ENCODE peak calls at places on chromosomes 2 and 18, in seven cellular contexts. One of them, this sample, is unnamed.

GRCh38 chr18:35267809-35268208 is 22.2 kb downstream of the ZSCAN30 start:
- DNase-seq in T follicular helper cell: no peak
- DNase-seq in frontal cortex: no peak
- DNase-seq in HEK293T: no peak
- DNase-seq in endothelial cell of umbilical vein: peak
- DNase-seq in activated CD8-positive, alpha-beta T cell treated with anti-CD3 and anti-CD28 coated beads for 36 hours: peak
- DNase-seq in astrocyte of the hippocampus: peak
- DNase-seq in this sample: no peak

GRCh38 chr2:6806605-6807004 is 59.1 kb downstream of the CMPK2 start:
- DNase-seq in T follicular helper cell: no peak
- DNase-seq in frontal cortex: no peak
- DNase-seq in HEK293T: no peak
- DNase-seq in endothelial cell of umbilical vein: no peak
- DNase-seq in activated CD8-positive, alpha-beta T cell treated with anti-CD3 and anti-CD28 coated beads for 36 hours: no peak
- DNase-seq in astrocyte of the hippocampus: no peak
- DNase-seq in this sample: no peak

GRCh38 chr2:150809083-150809482 is 321.6 kb upstream of the RND3 start:
- DNase-seq in T follicular helper cell: no peak
- DNase-seq in frontal cortex: no peak
- DNase-seq in HEK293T: no peak
- DNase-seq in endothelial cell of umbilical vein: no peak
- DNase-seq in activated CD8-positive, alpha-beta T cell treated with anti-CD3 and anti-CD28 coated beads for 36 hours: no peak
- DNase-seq in astrocyte of the hippocampus: no peak
- DNase-seq in this sample: no peak

GRCh38 chr2:172088245-172089004 is 3.1 kb downstream of the DLX1 start:
- DNase-seq in T follicular helper cell: no peak
- DNase-seq in frontal cortex: no peak
- DNase-seq in HEK293T: no peak
- DNase-seq in endothelial cell of umbilical vein: no peak
- DNase-seq in activated CD8-positive, alpha-beta T cell treated with anti-CD3 and anti-CD28 coated beads for 36 hours: no peak
- DNase-seq in astrocyte of the hippocampus: no peak
- DNase-seq in this sample: no peak

GRCh38 chr2:133266075-133266925 is 302.0 kb downstream of the NCKAP5 start:
- DNase-seq in T follicular helper cell: no peak
- DNase-seq in frontal cortex: no peak
- DNase-seq in HEK293T: peak
- DNase-seq in endothelial cell of umbilical vein: peak
- DNase-seq in activated CD8-positive, alpha-beta T cell treated with anti-CD3 and anti-CD28 coated beads for 36 hours: no peak
- DNase-seq in astrocyte of the hippocampus: peak
- DNase-seq in this sample: no peak

GRCh38 chr18:23658296-23658695 is 4.4 kb downstream of the ANKRD29 start:
- DNase-seq in T follicular helper cell: no peak
- DNase-seq in frontal cortex: no peak
- DNase-seq in HEK293T: no peak
- DNase-seq in endothelial cell of umbilical vein: no peak
- DNase-seq in activated CD8-positive, alpha-beta T cell treated with anti-CD3 and anti-CD28 coated beads for 36 hours: no peak
- DNase-seq in astrocyte of the hippocampus: no peak
- DNase-seq in this sample: no peak

GRCh38 chr2:205139822-205140612 is 542.3 kb upstream of the NRP2 start:
- DNase-seq in T follicular helper cell: no peak
- DNase-seq in frontal cortex: no peak
- DNase-seq in HEK293T: no peak
- DNase-seq in endothelial cell of umbilical vein: peak
- DNase-seq in activated CD8-positive, alpha-beta T cell treated with anti-CD3 and anti-CD28 coated beads for 36 hours: no peak
- DNase-seq in astrocyte of the hippocampus: no peak
- DNase-seq in this sample: no peak

GRCh38 chr2:239025081-239025801 is 177.4 kb downstream of the TWIST2 start:
- DNase-seq in T follicular helper cell: no peak
- DNase-seq in frontal cortex: no peak
- DNase-seq in HEK293T: no peak
- DNase-seq in endothelial cell of umbilical vein: peak
- DNase-seq in activated CD8-positive, alpha-beta T cell treated with anti-CD3 and anti-CD28 coated beads for 36 hours: no peak
- DNase-seq in astrocyte of the hippocampus: peak
- DNase-seq in this sample: no peak

GRCh38 chr2:121897335-121897970 is 142.0 kb downstream of the TSN start:
- DNase-seq in T follicular helper cell: no peak
- DNase-seq in frontal cortex: no peak
- DNase-seq in HEK293T: peak
- DNase-seq in endothelial cell of umbilical vein: peak
- DNase-seq in activated CD8-positive, alpha-beta T cell treated with anti-CD3 and anti-CD28 coated beads for 36 hours: peak
- DNase-seq in astrocyte of the hippocampus: peak
- DNase-seq in this sample: no peak

GRCh38 chr2:226130192-226130591 is 669.4 kb downstream of the IRS1 start:
- DNase-seq in T follicular helper cell: no peak
- DNase-seq in frontal cortex: no peak
- DNase-seq in HEK293T: no peak
- DNase-seq in endothelial cell of umbilical vein: no peak
- DNase-seq in activated CD8-positive, alpha-beta T cell treated with anti-CD3 and anti-CD28 coated beads for 36 hours: no peak
- DNase-seq in astrocyte of the hippocampus: peak
- DNase-seq in this sample: no peak

GRCh38 chr2:231527955-231528635 is 2.1 kb downstream of the NMUR1 start:
- DNase-seq in T follicular helper cell: no peak
- DNase-seq in frontal cortex: no peak
- DNase-seq in HEK293T: no peak
- DNase-seq in endothelial cell of umbilical vein: no peak
- DNase-seq in activated CD8-positive, alpha-beta T cell treated with anti-CD3 and anti-CD28 coated beads for 36 hours: no peak
- DNase-seq in astrocyte of the hippocampus: no peak
- DNase-seq in this sample: no peak

GRCh38 chr2:121532347-121532766 is 1.7 kb downstream of the RNU4ATAC start:
- DNase-seq in T follicular helper cell: no peak
- DNase-seq in frontal cortex: no peak
- DNase-seq in HEK293T: peak
- DNase-seq in endothelial cell of umbilical vein: peak
- DNase-seq in activated CD8-positive, alpha-beta T cell treated with anti-CD3 and anti-CD28 coated beads for 36 hours: no peak
- DNase-seq in astrocyte of the hippocampus: peak
- DNase-seq in this sample: no peak

GRCh38 chr2:14634223-14634884 is 1.8 kb downstream of the LRATD1 start:
- DNase-seq in T follicular helper cell: no peak
- DNase-seq in frontal cortex: peak
- DNase-seq in HEK293T: peak
- DNase-seq in endothelial cell of umbilical vein: peak
- DNase-seq in activated CD8-positive, alpha-beta T cell treated with anti-CD3 and anti-CD28 coated beads for 36 hours: peak
- DNase-seq in astrocyte of the hippocampus: peak
- DNase-seq in this sample: peak

GRCh38 chr2:180203972-180204371 is 196.9 kb upstream of the CWC22 start:
- DNase-seq in T follicular helper cell: no peak
- DNase-seq in frontal cortex: no peak
- DNase-seq in HEK293T: no peak
- DNase-seq in endothelial cell of umbilical vein: no peak
- DNase-seq in activated CD8-positive, alpha-beta T cell treated with anti-CD3 and anti-CD28 coated beads for 36 hours: no peak
- DNase-seq in astrocyte of the hippocampus: no peak
- DNase-seq in this sample: no peak

GRCh38 chr2:101150306-101151140 is 659 bp downstream of the TBC1D8 start:
- DNase-seq in T follicular helper cell: no peak
- DNase-seq in frontal cortex: peak
- DNase-seq in HEK293T: peak
- DNase-seq in endothelial cell of umbilical vein: peak
- DNase-seq in activated CD8-positive, alpha-beta T cell treated with anti-CD3 and anti-CD28 coated beads for 36 hours: peak
- DNase-seq in astrocyte of the hippocampus: peak
- DNase-seq in this sample: no peak

GRCh38 chr18:61991201-61991600 is 98.4 kb upstream of the RNF152 start:
- DNase-seq in T follicular helper cell: no peak
- DNase-seq in frontal cortex: no peak
- DNase-seq in HEK293T: no peak
- DNase-seq in endothelial cell of umbilical vein: peak
- DNase-seq in activated CD8-positive, alpha-beta T cell treated with anti-CD3 and anti-CD28 coated beads for 36 hours: no peak
- DNase-seq in astrocyte of the hippocampus: peak
- DNase-seq in this sample: no peak

GRCh38 chr2:109494842-109495241 is 118.9 kb downstream of the SEPTIN10 start:
- DNase-seq in T follicular helper cell: no peak
- DNase-seq in frontal cortex: no peak
- DNase-seq in HEK293T: no peak
- DNase-seq in endothelial cell of umbilical vein: no peak
- DNase-seq in activated CD8-positive, alpha-beta T cell treated with anti-CD3 and anti-CD28 coated beads for 36 hours: no peak
- DNase-seq in astrocyte of the hippocampus: no peak
- DNase-seq in this sample: no peak

GRCh38 chr2:108869542-108869941 is 83.0 kb downstream of the CCDC138 start:
- DNase-seq in T follicular helper cell: no peak
- DNase-seq in frontal cortex: no peak
- DNase-seq in HEK293T: no peak
- DNase-seq in endothelial cell of umbilical vein: no peak
- DNase-seq in activated CD8-positive, alpha-beta T cell treated with anti-CD3 and anti-CD28 coated beads for 36 hours: no peak
- DNase-seq in astrocyte of the hippocampus: no peak
- DNase-seq in this sample: no peak

GRCh38 chr18:12765127-12765526 is 62.3 kb downstream of the PSMG2 start:
- DNase-seq in T follicular helper cell: no peak
- DNase-seq in frontal cortex: no peak
- DNase-seq in HEK293T: no peak
- DNase-seq in endothelial cell of umbilical vein: no peak
- DNase-seq in activated CD8-positive, alpha-beta T cell treated with anti-CD3 and anti-CD28 coated beads for 36 hours: no peak
- DNase-seq in astrocyte of the hippocampus: no peak
- DNase-seq in this sample: no peak

GRCh38 chr2:73823916-73824523 is 4.7 kb upstream of the STAMBP start:
- DNase-seq in T follicular helper cell: no peak
- DNase-seq in frontal cortex: peak
- DNase-seq in HEK293T: peak
- DNase-seq in endothelial cell of umbilical vein: peak
- DNase-seq in activated CD8-positive, alpha-beta T cell treated with anti-CD3 and anti-CD28 coated beads for 36 hours: peak
- DNase-seq in astrocyte of the hippocampus: peak
- DNase-seq in this sample: no peak

GRCh38 chr2:146321175-146321574 is 1523.7 kb upstream of the ACVR2A start:
- DNase-seq in T follicular helper cell: no peak
- DNase-seq in frontal cortex: no peak
- DNase-seq in HEK293T: no peak
- DNase-seq in endothelial cell of umbilical vein: no peak
- DNase-seq in activated CD8-positive, alpha-beta T cell treated with anti-CD3 and anti-CD28 coated beads for 36 hours: no peak
- DNase-seq in astrocyte of the hippocampus: peak
- DNase-seq in this sample: no peak

GRCh38 chr2:134258684-134259408 is 5.0 kb downstream of the MGAT5 start:
- DNase-seq in T follicular helper cell: peak
- DNase-seq in frontal cortex: peak
- DNase-seq in HEK293T: no peak
- DNase-seq in endothelial cell of umbilical vein: no peak
- DNase-seq in activated CD8-positive, alpha-beta T cell treated with anti-CD3 and anti-CD28 coated beads for 36 hours: peak
- DNase-seq in astrocyte of the hippocampus: no peak
- DNase-seq in this sample: peak